ENCODE peak calls at places on chromosomes 12 and 14, in four cellular contexts. G is stimulated activated CD4-positive, alpha-beta T cell treated with anti-CD3 and anti-CD28 coated beads, Interleukin-2, amount 100 ng/mL, for 48 hours; I is NCI-H510A treated with DMSO at 0.1 percent for 48 hours; J is prostate gland. H is an unnamed sample.

GRCh38 chr14:96349286-96350075 is 13.7 kb downstream of the ATG2B start:
- DNase-seq in G (no peak), I (no peak), J (no peak), H (no peak)

GRCh38 chr12:98644433-98644711 is 216 bp downstream of the IKBIP start:
- DNase-seq in G (no peak), I (no peak), J (peak), H (no peak)

GRCh38 chr12:49555631-49556390 is 12.1 kb downstream of the MCRS1 start:
- DNase-seq in G (no peak), I (no peak), J (no peak), H (no peak)

GRCh38 chr12:94793191-94793595 is 142.8 kb upstream of the TMCC3 start:
- DNase-seq in G (no peak), I (no peak), J (no peak), H (no peak)

GRCh38 chr14:70934502-70935134 is 27.4 kb downstream of the PCNX1 start:
- DNase-seq in G (no peak), I (no peak), J (no peak), H (no peak)

GRCh38 chr12:1843641-1844005 is 23.3 kb downstream of the LRTM2 start:
- DNase-seq in G (no peak), I (no peak), J (no peak), H (no peak)

GRCh38 chr14:59086241-59086899 is 102.1 kb upstream of the DAAM1 start:
- DNase-seq in G (no peak), I (no peak), J (no peak), H (no peak)

GRCh38 chr12:85633491-85633890 is 202.7 kb downstream of the RASSF9 start:
- DNase-seq in G (no peak), I (no peak), J (no peak), H (no peak)

GRCh38 chr12:121170581-121171260 is 38.0 kb downstream of the P2RX7 start:
- DNase-seq in G (no peak), I (no peak), J (no peak), H (no peak)

GRCh38 chr14:100909439-100909838 is 5.9 kb upstream of the RTL1 start:
- DNase-seq in G (no peak), I (no peak), J (no peak), H (no peak)

GRCh38 chr12:56086096-56086495 is 6.1 kb downstream of the ERBB3 start:
- DNase-seq in G (no peak), I (peak), J (peak), H (no peak)

GRCh38 chr14:69288001-69288771 is 28.2 kb downstream of the GALNT16 start:
- DNase-seq in G (no peak), I (no peak), J (no peak), H (no peak)

GRCh38 chr12:11500222-11500860 is 105.0 kb upstream of the PRB2 start:
- DNase-seq in G (peak), I (peak), J (peak), H (peak)

GRCh38 chr12:7833831-7834230 is 38.9 kb downstream of the SLC2A14 start:
- DNase-seq in G (no peak), I (no peak), J (no peak), H (no peak)

GRCh38 chr14:89425931-89426330 is 8.9 kb upstream of the FOXN3 start:
- DNase-seq in G (no peak), I (no peak), J (no peak), H (no peak)

GRCh38 chr12:53495903-53496751 is 3.1 kb downstream of the MAP3K12 start:
- DNase-seq in G (no peak), I (peak), J (no peak), H (no peak)

H was measured in T-helper 17 cell.